ENCODE peak calls at places on chromosome 14, in ten cellular contexts. L, D, T, K, P, H, N, M, W and R are unnamed samples.

GRCh38 chr14:67618617-67619063 is 1.1 kb upstream of the ARG2 start:
- DNase-seq in L (peak; percentile 86), D (no peak), T (peak; percentile 17), K (no peak), P (no peak), H (peak; percentile 82), N (no peak), M (peak; percentile 74), W (no peak), R (no peak)

GRCh38 chr14:29926701-29927595 is 699 bp downstream of the PRKD1 start:
- DNase-seq in L (peak; percentile 45), D (peak; percentile 63), T (peak; percentile 40), K (no peak), P (no peak), H (peak; percentile 65), N (no peak), M (peak; percentile 29), W (peak; percentile 56), R (peak; percentile 53)

GRCh38 chr14:95701846-95702221 is 12.1 kb downstream of the TCL1A start:
- DNase-seq in L (no peak), D (no peak), T (peak; percentile 29), K (no peak), P (no peak), H (peak; percentile 49), N (no peak), M (no peak), W (no peak), R (no peak)

GRCh38 chr14:23409966-23410635 is 2.0 kb upstream of the MYH6 start:
- DNase-seq in L (no peak), D (no peak), T (no peak), K (no peak), P (no peak), H (no peak), N (no peak), M (no peak), W (peak; percentile 65), R (no peak)

GRCh38 chr14:89365071-89365801 is 51.8 kb downstream of the FOXN3 start:
- DNase-seq in L (peak; percentile 15), D (no peak), T (peak; percentile 34), K (peak; percentile 50), P (no peak), H (no peak), N (peak; percentile 30), M (peak; percentile 29), W (no peak), R (no peak)

GRCh38 chr14:67515386-67516079 is 17.6 kb upstream of the PLEKHH1 start:
- DNase-seq in L (no peak), D (peak; percentile 44), T (no peak), K (no peak), P (no peak), H (no peak), N (no peak), M (peak; percentile 40), W (no peak), R (no peak)

GRCh38 chr14:99590746-99591555 is 13.1 kb downstream of the CCDC85C start:
- DNase-seq in L (peak; percentile 54), D (no peak), T (peak; percentile 58), K (no peak), P (no peak), H (peak; percentile 85), N (no peak), M (no peak), W (no peak), R (no peak)

GRCh38 chr14:101465795-101466448 is 95.4 kb upstream of the DIO3 start:
- DNase-seq in L (no peak), D (no peak), T (no peak), K (no peak), P (no peak), H (no peak), N (no peak), M (no peak), W (no peak), R (no peak)

GRCh38 chr14:53190938-53191337 is 37.8 kb upstream of the DDHD1 start:
- DNase-seq in L (no peak), D (no peak), T (no peak), K (no peak), P (no peak), H (no peak), N (no peak), M (no peak), W (no peak), R (no peak)

GRCh38 chr14:60195179-60195810 is 30.1 kb upstream of the DHRS7 start:
- DNase-seq in L (no peak), D (no peak), T (no peak), K (no peak), P (no peak), H (no peak), N (no peak), M (no peak), W (no peak), R (no peak)

GRCh38 chr14:32081901-32082300 is 4.8 kb downstream of the ARHGAP5 start:
- DNase-seq in L (no peak), D (no peak), T (no peak), K (no peak), P (no peak), H (no peak), N (no peak), M (no peak), W (no peak), R (no peak)

GRCh38 chr14:93042968-93043940 is 72.5 kb downstream of the ITPK1 start:
- DNase-seq in L (peak; percentile 39), D (peak; percentile 75), T (no peak), K (no peak), P (no peak), H (peak; percentile 22), N (no peak), M (peak; percentile 99), W (peak; percentile 53), R (peak; percentile 90)

GRCh38 chr14:89340200-89340667 is 76.8 kb downstream of the FOXN3 start:
- DNase-seq in L (peak; percentile 78), D (no peak), T (peak; percentile 55), K (no peak), P (no peak), H (no peak), N (no peak), M (peak; percentile 65), W (no peak), R (no peak)

GRCh38 chr14:99378782-99379214 is 101.9 kb downstream of the SETD3 start:
- DNase-seq in L (peak; percentile 4), D (no peak), T (no peak), K (no peak), P (no peak), H (no peak), N (no peak), M (peak; percentile 37), W (no peak), R (peak; percentile 54)

GRCh38 chr14:88882236-88882635 is 57.8 kb downstream of the TTC8 start:
- DNase-seq in L (no peak), D (no peak), T (no peak), K (no peak), P (no peak), H (no peak), N (no peak), M (no peak), W (no peak), R (no peak)

DNA sequence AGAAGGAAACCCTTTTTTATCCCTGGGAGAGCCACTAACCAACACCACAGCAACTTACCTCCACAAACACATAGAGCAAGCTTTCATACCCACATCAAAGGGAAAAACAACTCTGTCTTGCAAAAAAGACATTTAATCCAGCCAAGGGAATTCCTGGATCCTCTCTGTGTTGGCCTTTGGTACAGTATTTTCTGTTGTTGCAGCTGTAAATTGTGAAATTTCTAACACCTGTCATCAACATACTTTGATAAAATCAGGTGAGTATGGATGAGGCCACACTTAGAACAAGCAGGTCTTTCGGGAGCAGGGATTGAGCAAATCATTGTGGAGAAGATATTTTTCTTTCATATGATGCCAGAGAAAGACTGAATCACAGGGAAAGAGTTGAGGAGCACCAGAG is 89.3 kb downstream of the SPTSSA start:
- DNase-seq in L (no peak), D (no peak), T (no peak), K (no peak), P (no peak), H (no peak), N (no peak), M (no peak), W (no peak), R (no peak)
- H3K4me3 ChIP-seq in L (no peak overlapping the region), D (no peak overlapping the region), T (no peak overlapping the region), K (no peak overlapping the region), P (no peak overlapping the region), H (no peak overlapping the region), N (no peak overlapping the region), M (no peak overlapping the region), W (no peak overlapping the region), R (no peak overlapping the region)

GRCh38 chr14:104692939-104693315 is 3.5 kb downstream of the INF2 start:
- DNase-seq in L (no peak), D (no peak), T (no peak), K (no peak), P (no peak), H (no peak), N (no peak), M (no peak), W (no peak), R (no peak)
- H3K4me1 ChIP-seq in L (peaks cover 39% of the 10 kb centered on the region), D (no peaks in the 10 kb centered on the region), T (peaks cover 39% of the 10 kb centered on the region), K (peaks cover 75% of the 10 kb centered on the region), P (peaks cover 22% of the 10 kb centered on the region), H (peaks cover 40% of the 10 kb centered on the region), N (peaks cover 66% of the 10 kb centered on the region), M (peaks cover 2% of the 10 kb centered on the region), W (peaks cover 52% of the 10 kb centered on the region), R (peaks cover 39% of the 10 kb centered on the region)

GRCh38 chr14:22304324-22304723 is 284.7 kb downstream of the DAD1 start:
- DNase-seq in L (no peak), D (no peak), T (no peak), K (no peak), P (no peak), H (no peak), N (no peak), M (no peak), W (no peak), R (no peak)

GRCh38 chr14:22296722-22297121 is 292.3 kb downstream of the DAD1 start:
- DNase-seq in L (peak; percentile 44), D (no peak), T (no peak), K (no peak), P (no peak), H (no peak), N (no peak), M (no peak), W (no peak), R (peak; percentile 43)

GRCh38 chr14:22297376-22297775 is 291.6 kb downstream of the DAD1 start:
- DNase-seq in L (no peak), D (no peak), T (no peak), K (no peak), P (no peak), H (no peak), N (no peak), M (no peak), W (no peak), R (no peak)

GRCh38 chr14:22303589-22304195 is 285.3 kb downstream of the DAD1 start:
- DNase-seq in L (peak; percentile 30), D (no peak), T (no peak), K (no peak), P (no peak), H (peak; percentile 13), N (no peak), M (no peak), W (no peak), R (no peak)

GRCh38 chr14:22300646-22301045 is 288.4 kb downstream of the DAD1 start:
- DNase-seq in L (no peak), D (no peak), T (no peak), K (no peak), P (no peak), H (no peak), N (no peak), M (no peak), W (no peak), R (no peak)
- H3K27ac ChIP-seq in L (no peak overlapping the region), D (no peak overlapping the region), T (no peak overlapping the region), K (no peak overlapping the region), P (no peak overlapping the region), H (no peak overlapping the region), N (no peak overlapping the region), M (no peak overlapping the region), W (no peak overlapping the region), R (no peak overlapping the region)

GRCh38 chr14:50928002-50928635 is 16.2 kb downstream of the PYGL start:
- DNase-seq in L (peak; percentile 74), D (no peak), T (no peak), K (no peak), P (no peak), H (no peak), N (no peak), M (no peak), W (no peak), R (no peak)
- H3K4me3 ChIP-seq in L (no peak overlapping the region), D (no peak overlapping the region), T (no peak overlapping the region), K (no peak overlapping the region), P (no peak overlapping the region), H (no peak overlapping the region), N (no peak overlapping the region), M (no peak overlapping the region), W (no peak overlapping the region), R (no peak overlapping the region)